ENCODE peak calls at places on chromosomes 13 and 19, in five cellular contexts. T, V, Y, E and I are unnamed samples.

GRCh38 chr19:54354761-54355160 is 10.0 kb downstream of the LAIR1 start:
- DNase-seq in Y (no peak), T (no peak), V (no peak), E (no peak), I (no peak)

GRCh38 chr19:11204943-11205349 is 7.6 kb upstream of the KANK2 start:
- DNase-seq in Y (no peak), V (peak), E (no peak), T (peak), I (no peak)

GRCh38 chr13:45784755-45785675 is 66.5 kb downstream of the SIAH3 start:
- DNase-seq in V (no peak), Y (no peak), E (no peak), T (peak), I (no peak)

GRCh38 chr13:38657191-38657590 is 29.7 kb upstream of the FREM2 start:
- DNase-seq in T (peak), E (no peak), V (no peak), Y (no peak), I (no peak)

GRCh38 chr13:109135018-109135417 is 505.6 kb downstream of the MYO16 start:
- DNase-seq in Y (no peak), E (no peak), V (no peak), T (no peak), I (no peak)

GRCh38 chr19:51531349-51532315 is at the start of gene SIGLEC6:
- DNase-seq in V (no peak), Y (no peak), E (no peak), T (no peak), I (no peak)

GRCh38 chr19:50312967-50313811 is 16.0 kb downstream of the KCNC3 start:
- DNase-seq in T (no peak), Y (no peak), V (no peak), E (no peak), I (no peak)

GRCh38 chr13:60448907-60449510 is 52.0 kb downstream of the TDRD3 start:
- DNase-seq in T (peak), V (peak), E (peak), Y (peak), I (no peak)

GRCh38 chr13:42064259-42064658 is 15.8 kb downstream of the DGKH start:
- DNase-seq in V (no peak), E (no peak), Y (peak), T (peak), I (no peak)

GRCh38 chr19:10155834-10156233 is 36.1 kb upstream of the EIF3G start:
- DNase-seq in V (no peak), E (no peak), T (peak), Y (no peak), I (no peak)

GRCh38 chr13:40770934-40771618 is at the start of gene MRPS31:
- DNase-seq in V (peak), Y (peak), E (peak), T (peak), I (peak)

GRCh38 chr13:87777395-87777794 is 106.2 kb downstream of the SLITRK5 start:
- DNase-seq in V (no peak), T (no peak), E (no peak), Y (no peak), I (no peak)

GRCh38 chr13:28753208-28753892 is 34.6 kb upstream of the SLC46A3 start:
- DNase-seq in Y (peak), V (no peak), E (peak), T (peak), I (peak)

GRCh38 chr19:925912-926594 is at the start of gene ARID3A:
- DNase-seq in T (peak), Y (no peak), V (no peak), E (no peak), I (no peak)

GRCh38 chr13:51234676-51235075 is 12.5 kb downstream of the FAM124A start:
- DNase-seq in T (no peak), Y (peak), V (no peak), E (no peak), I (no peak)

GRCh38 chr13:61777281-61777680 is 361.6 kb upstream of the PCDH20 start:
- DNase-seq in V (no peak), Y (no peak), E (no peak), T (no peak), I (no peak)

GRCh38 chr19:11435833-11436313 is 438 bp downstream of the PRKCSH start:
- DNase-seq in T (no peak), V (peak), Y (peak), E (no peak), I (no peak)

GRCh38 chr13:61247149-61247936 is 168.3 kb downstream of the PCDH20 start:
- DNase-seq in T (no peak), Y (no peak), E (no peak), V (no peak), I (no peak)

GRCh38 chr19:50422397-50423278 is 3.9 kb downstream of the SPIB start:
- DNase-seq in V (no peak), E (no peak), T (no peak), Y (no peak), I (no peak)

GRCh38 chr13:48626077-48626449 is 27.7 kb upstream of the CYSLTR2 start:
- DNase-seq in V (peak), E (no peak), T (no peak), Y (peak), I (no peak)

GRCh38 chr19:15368051-15368632 is 11.4 kb downstream of the AKAP8 start:
- DNase-seq in Y (no peak), T (no peak), E (no peak), V (no peak), I (no peak)

GRCh38 chr13:20431080-20431479 is 94.6 kb downstream of the CRYL1 start:
- DNase-seq in T (peak), V (no peak), E (peak), Y (no peak), I (no peak)

GRCh38 chr13:80871481-80871880 is 530.6 kb upstream of the SPRY2 start:
- DNase-seq in T (peak), Y (no peak), V (no peak), E (no peak), I (no peak)

GRCh38 chr13:82070411-82070810 is 1729.5 kb upstream of the SPRY2 start:
- DNase-seq in E (no peak), T (no peak), V (no peak), Y (no peak), I (no peak)

GRCh38 chr13:112804374-112804773 is 114.5 kb downstream of the ATP11A start:
- DNase-seq in Y (no peak), T (no peak), V (no peak), E (no peak), I (no peak)

GRCh38 chr19:7699422-7700127 is 2.4 kb downstream of the FCER2 start:
- DNase-seq in T (peak), E (no peak), Y (no peak), V (no peak), I (no peak)

GRCh38 chr19:11530432-11530831 is 1.5 kb upstream of the ECSIT start:
- DNase-seq in V (peak), T (peak), Y (peak), E (peak), I (peak)

GRCh38 chr19:52603558-52604207 is 33.6 kb downstream of the ZNF701 start:
- DNase-seq in T (no peak), V (no peak), Y (peak), E (no peak), I (no peak)

DNA sequence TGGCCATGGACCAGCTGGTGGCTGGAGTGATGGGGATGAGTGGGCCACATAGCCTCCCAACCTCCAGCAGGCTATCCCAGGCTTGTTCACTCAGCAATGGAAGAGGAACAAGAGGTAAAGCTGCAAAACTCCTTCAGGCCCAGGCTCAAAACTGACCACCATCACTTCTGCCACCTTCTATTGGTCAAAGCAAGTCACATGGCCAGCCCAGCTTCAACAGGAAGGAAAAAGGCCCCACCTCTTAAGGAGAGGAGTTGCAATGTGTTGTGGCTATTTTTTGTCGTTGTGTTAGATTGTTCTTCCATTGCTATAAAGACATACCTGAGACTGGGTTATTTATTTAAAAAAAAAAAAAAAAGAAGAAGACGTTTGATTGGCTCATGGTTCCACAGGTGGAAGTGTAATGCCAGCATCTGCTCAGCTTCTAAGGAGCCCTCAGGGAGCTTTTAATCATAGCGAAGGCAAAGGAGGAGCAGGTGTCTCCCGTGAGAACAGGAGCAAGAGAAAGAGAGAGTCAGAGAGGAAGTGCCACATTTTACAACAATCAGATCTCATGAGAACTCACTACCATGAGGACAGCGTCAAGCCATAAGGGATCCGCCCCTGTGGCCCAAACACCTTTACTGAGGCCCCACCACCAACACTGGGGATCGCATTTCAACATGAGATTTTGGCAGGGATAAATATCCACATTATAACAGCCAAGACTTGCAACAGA is 5.4 kb downstream of the IGSF23 start:
- DNase-seq in Y (no peak), T (no peak), V (no peak), E (no peak), I (no peak)
- H3K4me3 ChIP-seq in Y (no peak), T (no peak), V (no peak), E (no peak), I (no peak)

DNA sequence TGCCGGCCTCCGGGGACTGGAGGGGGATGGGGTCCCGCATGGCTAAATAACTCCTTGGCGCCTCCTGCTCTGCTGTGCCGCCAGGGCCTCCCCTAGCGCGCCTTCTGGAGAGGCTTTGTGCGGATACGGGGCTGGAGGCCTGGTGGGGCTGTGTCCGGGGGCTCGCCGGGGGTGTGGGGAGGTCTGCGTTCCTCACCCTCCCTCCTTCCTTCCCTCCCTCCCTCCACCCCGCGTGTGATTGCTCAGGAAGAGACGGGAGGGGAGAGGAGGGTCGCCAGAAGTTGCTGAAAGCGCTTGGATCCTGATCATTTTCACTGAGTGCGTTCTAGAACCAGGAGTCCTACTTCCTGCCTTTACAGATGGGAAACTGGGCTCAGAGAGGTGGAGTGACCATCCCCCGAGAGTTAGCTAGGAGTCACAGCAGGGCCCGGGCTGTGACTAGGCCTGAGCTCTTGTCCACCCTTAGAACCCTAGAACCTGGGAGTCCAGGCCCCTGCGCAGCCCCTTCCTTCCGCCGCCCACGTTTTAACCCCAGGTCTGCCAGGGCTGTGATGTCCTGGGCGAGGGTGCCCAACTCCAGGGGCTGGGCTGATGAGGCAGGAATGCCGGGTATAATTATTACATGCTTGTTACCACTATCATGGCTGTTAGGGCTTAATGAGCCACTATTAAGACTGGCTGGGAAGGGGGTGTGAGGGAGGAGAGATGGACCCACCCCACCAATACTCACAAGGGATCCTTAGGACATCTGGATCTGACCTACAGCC is 782 bp upstream of the JUND start:
- DNase-seq in E (peak), T (no peak), Y (no peak), V (no peak), I (no peak)
- TF ChIP-seq CTCF in E (no peak), T (no peak), Y (no peak), V (no peak), I (no peak)

GRCh38 chr13:24159921-24160324 is 597 bp upstream of the SPATA13 start:
- DNase-seq in T (no peak), V (no peak), E (peak), Y (no peak), I (no peak)

GRCh38 chr13:24161010-24161775 is 673 bp downstream of the SPATA13 start:
- DNase-seq in E (peak), Y (no peak), T (no peak), V (peak), I (no peak)

GRCh38 chr13:24161980-24162517 is 1.5 kb downstream of the SPATA13 start:
- DNase-seq in V (peak), Y (no peak), T (no peak), E (peak), I (no peak)

GRCh38 chr13:24165746-24166145 is 5.2 kb downstream of the SPATA13 start:
- DNase-seq in T (no peak), E (no peak), V (no peak), Y (peak), I (no peak)

GRCh38 chr13:24162604-24163003 is 2.1 kb downstream of the SPATA13 start:
- DNase-seq in Y (no peak), E (no peak), V (no peak), T (no peak), I (no peak)
- H3K4me3 ChIP-seq in Y (no peak), E (peak), V (peak), T (no peak), I (peak)

DNA sequence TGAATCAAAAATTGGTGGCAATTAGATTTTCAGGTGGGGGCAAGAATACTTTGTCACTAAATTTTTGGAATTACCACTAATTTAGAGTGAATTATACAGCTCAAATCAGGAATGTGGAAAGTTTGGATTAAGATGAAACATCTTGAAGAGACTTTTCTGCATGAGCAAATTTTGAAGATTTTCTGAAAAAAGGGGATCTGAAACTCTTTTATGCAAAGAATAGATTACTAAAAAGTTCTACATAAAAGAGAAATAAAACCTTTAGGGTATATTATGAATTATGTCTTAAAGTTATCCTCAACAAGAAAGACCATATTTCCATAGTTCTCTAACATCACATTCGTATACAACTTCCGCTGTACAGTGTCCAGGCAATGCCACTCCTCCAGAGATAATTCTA is 36.7 kb downstream of the ZNF93 start:
- DNase-seq in E (no peak), T (no peak), V (no peak), Y (no peak), I (no peak)
- TF ChIP-seq CTCF in E (no peak), T (no peak), V (no peak), Y (no peak), I (no peak)

GRCh38 chr13:43908156-43909126 is 28.7 kb downstream of the LACC1 start:
- DNase-seq in E (peak), Y (peak), V (no peak), T (peak), I (peak)
- H3K4me3 ChIP-seq in E (no peak), Y (no peak), V (no peak), T (no peak), I (no peak)

GRCh38 chr13:33109801-33110200 is 93.6 kb downstream of the KL start:
- DNase-seq in E (no peak), Y (no peak), T (no peak), V (no peak), I (no peak)
- TF ChIP-seq CTCF in E (no peak), Y (peak), T (peak), V (no peak), I (peak)

GRCh38 chr19:46744005-46744691 is 1.7 kb upstream of the FKRP start:
- DNase-seq in E (no peak), Y (no peak), T (no peak), V (no peak), I (no peak)
- H3K4me3 ChIP-seq in E (peak), Y (peak), T (no peak), V (no peak), I (peak)

DNA sequence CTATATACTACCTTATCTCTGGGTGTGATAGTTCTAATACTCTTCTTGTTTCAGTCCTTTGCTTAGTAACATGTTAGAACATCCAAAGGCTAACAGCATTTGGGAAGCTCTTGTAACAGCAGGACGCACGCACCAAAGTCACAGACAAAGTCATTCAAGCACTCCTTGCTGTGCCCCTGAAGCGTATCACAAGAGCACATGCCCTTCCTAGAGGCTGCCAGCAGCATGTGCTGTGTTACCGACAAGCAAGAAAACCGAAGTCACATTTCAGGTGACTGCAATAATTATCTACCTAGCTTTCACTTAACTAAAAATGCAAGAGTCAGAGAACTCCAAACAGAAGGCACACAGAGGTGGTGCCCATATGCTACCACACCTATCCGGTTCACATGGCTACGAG is 194.1 kb downstream of the KLF12 start:
- DNase-seq in Y (no peak), T (no peak), V (no peak), E (no peak), I (no peak)
- TF ChIP-seq CTCF in Y (no peak), T (no peak), V (no peak), E (no peak), I (no peak)

GRCh38 chr13:49811527-49811908 is 19.0 kb upstream of the KPNA3 start:
- DNase-seq in V (no peak), T (no peak), Y (no peak), E (no peak), I (no peak)
- H3K4me3 ChIP-seq in V (no peak), T (no peak), Y (no peak), E (no peak), I (no peak)

GRCh38 chr19:48127561-48127960 is 16.9 kb upstream of the PLA2G4C start:
- DNase-seq in Y (no peak), T (no peak), V (no peak), E (no peak), I (no peak)

GRCh38 chr19:48121909-48122371 is 11.3 kb upstream of the PLA2G4C start:
- DNase-seq in T (peak), Y (no peak), V (no peak), E (no peak), I (no peak)

GRCh38 chr19:48122421-48122820 is 11.8 kb upstream of the PLA2G4C start:
- DNase-seq in E (no peak), T (peak), Y (no peak), V (no peak), I (no peak)

GRCh38 chr19:48121066-48121465 is 10.4 kb upstream of the PLA2G4C start:
- DNase-seq in V (no peak), T (no peak), E (no peak), Y (no peak), I (no peak)

DNA sequence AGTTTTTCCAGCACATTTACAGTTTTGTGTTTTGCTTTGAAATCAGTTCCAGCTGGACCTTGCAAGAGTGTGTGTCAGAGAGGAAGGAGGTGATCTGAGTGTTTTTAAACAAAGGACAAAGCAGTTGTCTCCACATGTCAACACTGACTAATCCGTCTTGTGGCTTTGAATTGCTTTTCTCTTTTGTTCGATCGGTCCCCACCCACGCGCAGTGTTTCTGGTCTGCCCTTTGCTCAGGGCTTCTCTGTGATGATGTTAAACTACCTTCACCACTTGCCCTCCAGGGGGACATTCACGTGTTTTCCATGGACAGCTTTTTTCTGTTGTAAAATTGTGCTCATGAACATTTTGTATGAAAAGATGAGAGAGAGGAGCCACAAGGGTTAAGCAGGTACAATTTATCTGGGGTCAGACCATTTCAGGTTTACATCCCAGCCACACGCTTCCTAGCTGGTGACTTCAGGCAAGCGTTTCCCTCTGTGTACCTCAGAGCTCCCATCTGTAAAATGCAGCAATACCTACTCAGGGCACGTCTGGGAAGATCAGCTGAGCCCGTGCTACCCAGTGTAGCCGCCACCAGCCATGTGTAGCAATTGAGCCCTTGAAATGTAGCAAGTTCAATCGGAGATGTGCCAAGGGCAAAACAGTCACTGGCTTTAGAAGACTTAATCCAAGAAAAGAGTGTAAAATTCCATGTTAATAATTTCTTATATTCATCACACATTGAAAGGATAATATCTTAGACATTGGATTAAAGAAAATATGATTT is 13.5 kb upstream of the PLA2G4C start:
- DNase-seq in Y (peak), V (no peak), E (no peak), T (peak), I (no peak)
- TF ChIP-seq CTCF in Y (peak), V (no peak), E (no peak), T (peak), I (no peak)